ENCODE peak calls at places on chromosomes 11 and 22, in eight cellular contexts. One of them, this sample, is unnamed.

GRCh38 chr11:16788141-16789060 is 50.0 kb downstream of the C11orf58 start:
- DNase-seq in OCI-LY7: peak
- DNase-seq in C1 segment of cervical spinal cord: peak
- DNase-seq in NCI-H774: peak
- DNase-seq in activated naive CD4-positive, alpha-beta T cell treated with anti-CD3 and anti-CD28 coated beads for 36 hours: peak
- DNase-seq in T-helper 1 cell: peak
- DNase-seq in CD8-positive, alpha-beta memory T cell: peak
- DNase-seq in fibroblast of the conjunctiva: peak
- DNase-seq in this sample: peak

GRCh38 chr11:44484211-44484610 is 81.3 kb upstream of the CD82 start:
- DNase-seq in C1 segment of cervical spinal cord: no peak
- DNase-seq in OCI-LY7: peak
- DNase-seq in NCI-H774: no peak
- DNase-seq in T-helper 1 cell: no peak
- DNase-seq in fibroblast of the conjunctiva: no peak
- DNase-seq in CD8-positive, alpha-beta memory T cell: no peak
- DNase-seq in activated naive CD4-positive, alpha-beta T cell treated with anti-CD3 and anti-CD28 coated beads for 36 hours: no peak
- DNase-seq in this sample: no peak

GRCh38 chr22:24588756-24589481 is 4.0 kb downstream of the LRRC75B start:
- DNase-seq in NCI-H774: no peak
- DNase-seq in OCI-LY7: no peak
- DNase-seq in T-helper 1 cell: no peak
- DNase-seq in CD8-positive, alpha-beta memory T cell: no peak
- DNase-seq in activated naive CD4-positive, alpha-beta T cell treated with anti-CD3 and anti-CD28 coated beads for 36 hours: no peak
- DNase-seq in C1 segment of cervical spinal cord: no peak
- DNase-seq in fibroblast of the conjunctiva: no peak
- DNase-seq in this sample: no peak

GRCh38 chr11:128840137-128840536 is 27.0 kb downstream of the KCNJ1 start:
- DNase-seq in NCI-H774: no peak
- DNase-seq in OCI-LY7: no peak
- DNase-seq in fibroblast of the conjunctiva: no peak
- DNase-seq in CD8-positive, alpha-beta memory T cell: peak
- DNase-seq in T-helper 1 cell: no peak
- DNase-seq in activated naive CD4-positive, alpha-beta T cell treated with anti-CD3 and anti-CD28 coated beads for 36 hours: no peak
- DNase-seq in C1 segment of cervical spinal cord: no peak
- DNase-seq in this sample: no peak

GRCh38 chr11:34160049-34160721 is 54.8 kb downstream of the NAT10 start:
- DNase-seq in T-helper 1 cell: no peak
- DNase-seq in NCI-H774: no peak
- DNase-seq in OCI-LY7: no peak
- DNase-seq in CD8-positive, alpha-beta memory T cell: no peak
- DNase-seq in fibroblast of the conjunctiva: no peak
- DNase-seq in C1 segment of cervical spinal cord: no peak
- DNase-seq in activated naive CD4-positive, alpha-beta T cell treated with anti-CD3 and anti-CD28 coated beads for 36 hours: no peak
- DNase-seq in this sample: no peak

GRCh38 chr11:9362393-9362863 is 22.0 kb upstream of the IPO7 start:
- DNase-seq in fibroblast of the conjunctiva: no peak
- DNase-seq in T-helper 1 cell: no peak
- DNase-seq in activated naive CD4-positive, alpha-beta T cell treated with anti-CD3 and anti-CD28 coated beads for 36 hours: peak
- DNase-seq in OCI-LY7: no peak
- DNase-seq in C1 segment of cervical spinal cord: no peak
- DNase-seq in NCI-H774: no peak
- DNase-seq in CD8-positive, alpha-beta memory T cell: no peak
- DNase-seq in this sample: no peak

GRCh38 chr22:22752556-22753477 is 108.4 kb downstream of the GGTLC2 start:
- DNase-seq in fibroblast of the conjunctiva: peak
- DNase-seq in C1 segment of cervical spinal cord: no peak
- DNase-seq in CD8-positive, alpha-beta memory T cell: peak
- DNase-seq in NCI-H774: no peak
- DNase-seq in T-helper 1 cell: no peak
- DNase-seq in OCI-LY7: peak
- DNase-seq in activated naive CD4-positive, alpha-beta T cell treated with anti-CD3 and anti-CD28 coated beads for 36 hours: no peak
- DNase-seq in this sample: peak

GRCh38 chr11:93704237-93704636 is 37.1 kb downstream of the TAF1D start:
- DNase-seq in OCI-LY7: no peak
- DNase-seq in T-helper 1 cell: no peak
- DNase-seq in CD8-positive, alpha-beta memory T cell: no peak
- DNase-seq in NCI-H774: no peak
- DNase-seq in fibroblast of the conjunctiva: no peak
- DNase-seq in C1 segment of cervical spinal cord: no peak
- DNase-seq in activated naive CD4-positive, alpha-beta T cell treated with anti-CD3 and anti-CD28 coated beads for 36 hours: peak
- DNase-seq in this sample: no peak

GRCh38 chr22:19122752-19123492 is 710 bp upstream of the DGCR2 start:
- DNase-seq in activated naive CD4-positive, alpha-beta T cell treated with anti-CD3 and anti-CD28 coated beads for 36 hours: no peak
- DNase-seq in fibroblast of the conjunctiva: no peak
- DNase-seq in OCI-LY7: no peak
- DNase-seq in NCI-H774: no peak
- DNase-seq in C1 segment of cervical spinal cord: no peak
- DNase-seq in CD8-positive, alpha-beta memory T cell: no peak
- DNase-seq in T-helper 1 cell: no peak
- DNase-seq in this sample: no peak

GRCh38 chr11:57641426-57641825 is 8.3 kb downstream of the YPEL4 start:
- DNase-seq in OCI-LY7: peak
- DNase-seq in activated naive CD4-positive, alpha-beta T cell treated with anti-CD3 and anti-CD28 coated beads for 36 hours: peak
- DNase-seq in NCI-H774: no peak
- DNase-seq in fibroblast of the conjunctiva: peak
- DNase-seq in CD8-positive, alpha-beta memory T cell: no peak
- DNase-seq in T-helper 1 cell: peak
- DNase-seq in C1 segment of cervical spinal cord: no peak
- DNase-seq in this sample: no peak

GRCh38 chr11:117823294-117823940 is 1.1 kb downstream of the FXYD2 start:
- DNase-seq in OCI-LY7: peak
- DNase-seq in fibroblast of the conjunctiva: no peak
- DNase-seq in activated naive CD4-positive, alpha-beta T cell treated with anti-CD3 and anti-CD28 coated beads for 36 hours: peak
- DNase-seq in C1 segment of cervical spinal cord: no peak
- DNase-seq in T-helper 1 cell: no peak
- DNase-seq in CD8-positive, alpha-beta memory T cell: peak
- DNase-seq in NCI-H774: no peak
- DNase-seq in this sample: peak

GRCh38 chr11:8719260-8720190 is 36.9 kb downstream of the RPL27A start:
- DNase-seq in CD8-positive, alpha-beta memory T cell: no peak
- DNase-seq in T-helper 1 cell: no peak
- DNase-seq in C1 segment of cervical spinal cord: no peak
- DNase-seq in activated naive CD4-positive, alpha-beta T cell treated with anti-CD3 and anti-CD28 coated beads for 36 hours: no peak
- DNase-seq in OCI-LY7: no peak
- DNase-seq in NCI-H774: no peak
- DNase-seq in fibroblast of the conjunctiva: peak
- DNase-seq in this sample: no peak

GRCh38 chr11:104572279-104572678 is 326.0 kb downstream of the CASP12 start:
- DNase-seq in activated naive CD4-positive, alpha-beta T cell treated with anti-CD3 and anti-CD28 coated beads for 36 hours: no peak
- DNase-seq in CD8-positive, alpha-beta memory T cell: no peak
- DNase-seq in OCI-LY7: no peak
- DNase-seq in T-helper 1 cell: no peak
- DNase-seq in NCI-H774: no peak
- DNase-seq in fibroblast of the conjunctiva: no peak
- DNase-seq in C1 segment of cervical spinal cord: no peak
- DNase-seq in this sample: no peak

GRCh38 chr11:12272821-12273617 is 104.4 kb upstream of the PARVA start:
- DNase-seq in C1 segment of cervical spinal cord: no peak
- DNase-seq in OCI-LY7: no peak
- DNase-seq in activated naive CD4-positive, alpha-beta T cell treated with anti-CD3 and anti-CD28 coated beads for 36 hours: no peak
- DNase-seq in T-helper 1 cell: no peak
- DNase-seq in fibroblast of the conjunctiva: no peak
- DNase-seq in CD8-positive, alpha-beta memory T cell: no peak
- DNase-seq in NCI-H774: no peak
- DNase-seq in this sample: no peak

GRCh38 chr11:16891964-16892363 is 122.2 kb downstream of the PLEKHA7 start:
- DNase-seq in OCI-LY7: no peak
- DNase-seq in activated naive CD4-positive, alpha-beta T cell treated with anti-CD3 and anti-CD28 coated beads for 36 hours: no peak
- DNase-seq in NCI-H774: no peak
- DNase-seq in CD8-positive, alpha-beta memory T cell: no peak
- DNase-seq in fibroblast of the conjunctiva: peak
- DNase-seq in C1 segment of cervical spinal cord: no peak
- DNase-seq in T-helper 1 cell: no peak
- DNase-seq in this sample: no peak